ENCODE peak calls at places on chromosome 14, in four cellular contexts. E, I, M and H are unnamed samples.

GRCh38 chr14:68285421-68286179 is 466.0 kb downstream of the RAD51B start:
- DNase-seq in M (no peak), E (peak; percentile 68), I (no peak), H (peak; percentile 69)

GRCh38 chr14:29016050-29016900 is 249.7 kb downstream of the FOXG1 start:
- DNase-seq in E (peak; percentile 21), I (no peak), M (no peak), H (peak; percentile 22)

GRCh38 chr14:92323031-92323915 is at the start of gene SLC24A4:
- DNase-seq in I (no peak), E (no peak), M (no peak), H (no peak)

GRCh38 chr14:51582437-51582836 is 69.3 kb upstream of the FRMD6 start:
- DNase-seq in I (no peak), M (no peak), E (no peak), H (no peak)

GRCh38 chr14:51534623-51535022 is 117.1 kb upstream of the FRMD6 start:
- DNase-seq in M (no peak), E (no peak), I (no peak), H (no peak)

GRCh38 chr14:97380539-97380941 is 583.4 kb downstream of the VRK1 start:
- DNase-seq in I (no peak), E (peak; percentile 40), M (no peak), H (peak; percentile 35)

GRCh38 chr14:28502517-28502916 is 264.1 kb upstream of the FOXG1 start:
- DNase-seq in M (no peak), E (no peak), I (no peak), H (no peak)

GRCh38 chr14:89444044-89444443 is 27.0 kb upstream of the FOXN3 start:
- DNase-seq in E (peak; percentile 33), I (no peak), M (no peak), H (peak; percentile 37)

GRCh38 chr14:73759714-73760597 is 45.8 kb upstream of the PNMA1 start:
- DNase-seq in M (peak; percentile 97), I (peak; percentile 85), E (peak; percentile 97), H (peak; percentile 96)

GRCh38 chr14:64708148-64709004 is 4.2 kb downstream of the PLEKHG3 start:
- DNase-seq in E (peak; percentile 81), M (no peak), I (no peak), H (peak; percentile 67)

GRCh38 chr14:59919582-59920377 is at the start of gene LRRC9:
- DNase-seq in I (peak; percentile 32), M (no peak), E (peak; percentile 35), H (peak; percentile 26)

GRCh38 chr14:91669867-91670266 is 62.0 kb downstream of the CATSPERB start:
- DNase-seq in M (no peak), E (no peak), I (no peak), H (no peak)

GRCh38 chr14:61183486-61183885 is 97.7 kb downstream of the TMEM30B start:
- DNase-seq in E (no peak), M (no peak), I (no peak), H (no peak)

GRCh38 chr14:95046711-95047681 is 110.3 kb downstream of the DICER1 start:
- DNase-seq in I (no peak), E (no peak), M (no peak), H (no peak)

GRCh38 chr14:96053600-96054381 is 14.6 kb downstream of the C14orf132 start:
- DNase-seq in I (peak; percentile 48), E (no peak), M (peak; percentile 76), H (no peak)

GRCh38 chr14:51219473-51220448 is 20.3 kb upstream of the TMX1 start:
- DNase-seq in I (no peak), M (no peak), E (no peak), H (no peak)

GRCh38 chr14:103228076-103228806 is 105.0 kb downstream of the TNFAIP2 start:
- DNase-seq in M (no peak), E (no peak), I (no peak), H (no peak)

GRCh38 chr14:69968151-69968550 is 88.9 kb downstream of the SMOC1 start:
- DNase-seq in I (no peak), E (no peak), M (no peak), H (no peak)

GRCh38 chr14:99241314-99242035 is 30.5 kb downstream of the BCL11B start:
- DNase-seq in I (no peak), E (peak; percentile 61), M (no peak), H (peak; percentile 60)

GRCh38 chr14:91399868-91400640 is 17.6 kb downstream of the CCDC88C start:
- DNase-seq in I (no peak), M (no peak), E (peak; percentile 73), H (peak; percentile 70)

GRCh38 chr14:90483551-90483950 is 86.7 kb downstream of the CALM1 start:
- DNase-seq in M (no peak), E (peak; percentile 25), I (no peak), H (peak; percentile 30)

GRCh38 chr14:36659822-36660735 is 1.6 kb upstream of the PAX9 start:
- DNase-seq in I (no peak), M (no peak), E (no peak), H (no peak)

GRCh38 chr14:92726135-92726932 is 22.1 kb downstream of the LGMN start:
- DNase-seq in M (peak; percentile 71), E (peak; percentile 37), I (no peak), H (peak; percentile 36)

GRCh38 chr14:24362241-24362960 is 5.6 kb upstream of the NFATC4 start:
- DNase-seq in I (no peak), E (no peak), M (no peak), H (no peak)

GRCh38 chr14:89121961-89122675 is 294.9 kb downstream of the FOXN3 start:
- DNase-seq in E (no peak), M (no peak), I (no peak), H (no peak)

GRCh38 chr14:75440733-75441474 is 13.1 kb downstream of the JDP2 start:
- DNase-seq in E (no peak), M (no peak), I (no peak), H (no peak)

GRCh38 chr14:46451800-46452199 is 199.8 kb downstream of the RPL10L start:
- DNase-seq in E (no peak), M (no peak), I (no peak), H (no peak)

GRCh38 chr14:60002819-60003492 is 83.0 kb downstream of the LRRC9 start:
- DNase-seq in E (no peak), M (no peak), I (no peak), H (no peak)

GRCh38 chr14:46250113-46250703 is 401.4 kb downstream of the RPL10L start:
- DNase-seq in E (no peak), M (no peak), I (no peak), H (no peak)

GRCh38 chr14:75910048-75910447 is 71.7 kb downstream of the TGFB3 start:
- DNase-seq in M (no peak), I (no peak), E (no peak), H (no peak)

GRCh38 chr14:104775073-104775489 is 20.5 kb downstream of the AKT1 start:
- DNase-seq in M (no peak), I (no peak), E (no peak), H (no peak)